ENCODE peak calls at places on chromosomes 12 and 14, in ten cellular contexts. F, W, U, N, H, D, G, Z, O and L are unnamed samples.

GRCh38 chr14:23177181-23177580 is 6.3 kb downstream of the SLC7A8 start:
- DNase-seq in F (no peak), W (no peak), U (no peak), N (no peak), H (no peak), D (no peak), G (no peak), Z (peak), O (no peak), L (no peak)

GRCh38 chr14:69708586-69709169 is 58.3 kb upstream of the SRSF5 start:
- DNase-seq in F (no peak), W (no peak), U (no peak), N (no peak), H (peak), D (no peak), G (no peak), Z (peak), O (no peak), L (no peak)

GRCh38 chr12:22573181-22573580 is 28.8 kb upstream of the C2CD5 start:
- DNase-seq in F (no peak), W (no peak), U (no peak), N (no peak), H (no peak), D (no peak), G (no peak), Z (no peak), O (no peak), L (no peak)

GRCh38 chr12:6821674-6822433 is at the start of gene GPR162:
- DNase-seq in F (peak), W (no peak), U (no peak), N (no peak), H (peak), D (no peak), G (peak), Z (peak), O (peak), L (no peak)

GRCh38 chr12:109762071-109762672 is 48.5 kb downstream of the FAM222A start:
- DNase-seq in F (no peak), W (no peak), U (no peak), N (no peak), H (no peak), D (peak), G (no peak), Z (no peak), O (no peak), L (no peak)

GRCh38 chr14:23539209-23539866 is 12.2 kb downstream of the ZFHX2 start:
- DNase-seq in F (peak), W (no peak), U (no peak), N (no peak), H (peak), D (no peak), G (no peak), Z (no peak), O (peak), L (no peak)

GRCh38 chr12:49730568-49731101 is 10.7 kb upstream of the TMBIM6 start:
- DNase-seq in F (no peak), W (no peak), U (no peak), N (no peak), H (peak), D (no peak), G (no peak), Z (no peak), O (no peak), L (no peak)

GRCh38 chr12:12020762-12021161 is 50.0 kb upstream of the BCL2L14 start:
- DNase-seq in F (no peak), W (no peak), U (no peak), N (no peak), H (no peak), D (no peak), G (no peak), Z (no peak), O (no peak), L (no peak)

GRCh38 chr12:111773801-111774551 is 7.2 kb downstream of the ALDH2 start:
- DNase-seq in F (peak), W (peak), U (peak), N (no peak), H (peak), D (peak), G (peak), Z (no peak), O (peak), L (peak)

GRCh38 chr12:15227004-15227679 is 5.9 kb upstream of the RERG start:
- DNase-seq in F (peak), W (no peak), U (no peak), N (no peak), H (peak), D (no peak), G (peak), Z (peak), O (peak), L (no peak)

GRCh38 chr14:94773017-94773681 is 3.2 kb upstream of the GSC start:
- DNase-seq in F (no peak), W (no peak), U (no peak), N (no peak), H (no peak), D (no peak), G (no peak), Z (no peak), O (no peak), L (no peak)

GRCh38 chr12:27610380-27610779 is 85.9 kb upstream of the REP15 start:
- DNase-seq in F (no peak), W (no peak), U (no peak), N (no peak), H (peak), D (no peak), G (no peak), Z (no peak), O (peak), L (no peak)

GRCh38 chr14:101078892-101079221 is 175.3 kb upstream of the RTL1 start:
- DNase-seq in F (peak), W (no peak), U (no peak), N (no peak), H (no peak), D (peak), G (no peak), Z (no peak), O (no peak), L (no peak)

GRCh38 chr12:26803552-26803951 is 29.4 kb downstream of the ITPR2 start:
- DNase-seq in F (no peak), W (no peak), U (peak), N (no peak), H (peak), D (no peak), G (no peak), Z (no peak), O (peak), L (no peak)

GRCh38 chr14:66234411-66234810 is 251.8 kb upstream of the CCDC196 start:
- DNase-seq in F (no peak), W (no peak), U (no peak), N (no peak), H (no peak), D (no peak), G (no peak), Z (no peak), O (no peak), L (no peak)

GRCh38 chr12:60501124-60501729 is 905.4 kb downstream of the SLC16A7 start:
- DNase-seq in F (no peak), W (no peak), U (no peak), N (no peak), H (peak), D (no peak), G (no peak), Z (no peak), O (no peak), L (no peak)

GRCh38 chr12:19436931-19437330 is 2.4 kb upstream of the AEBP2 start:
- DNase-seq in F (no peak), W (no peak), U (no peak), N (no peak), H (no peak), D (no peak), G (no peak), Z (no peak), O (no peak), L (no peak)

GRCh38 chr12:9326085-9326484 is 117.9 kb upstream of the PZP start:
- DNase-seq in F (no peak), W (no peak), U (no peak), N (no peak), H (no peak), D (no peak), G (no peak), Z (no peak), O (no peak), L (no peak)

GRCh38 chr12:8577879-8578278 is 34.8 kb downstream of the AICDA start:
- DNase-seq in F (no peak), W (no peak), U (no peak), N (no peak), H (no peak), D (no peak), G (no peak), Z (no peak), O (no peak), L (no peak)

GRCh38 chr14:74302160-74302628 is 540 bp downstream of the ABCD4 start:
- DNase-seq in F (no peak), W (no peak), U (no peak), N (no peak), H (peak), D (no peak), G (no peak), Z (no peak), O (peak), L (no peak)

GRCh38 chr14:74308695-74309094 is 6.0 kb upstream of the ABCD4 start:
- DNase-seq in F (no peak), W (no peak), U (no peak), N (no peak), H (no peak), D (no peak), G (no peak), Z (no peak), O (no peak), L (no peak)

GRCh38 chr14:74299061-74299545 is 3.6 kb downstream of the ABCD4 start:
- DNase-seq in F (no peak), W (no peak), U (no peak), N (no peak), H (peak), D (no peak), G (peak), Z (peak), O (peak), L (no peak)

GRCh38 chr14:74301594-74302159 is 1.1 kb downstream of the ABCD4 start:
- DNase-seq in F (no peak), W (no peak), U (no peak), N (no peak), H (no peak), D (no peak), G (no peak), Z (no peak), O (no peak), L (no peak)

DNA sequence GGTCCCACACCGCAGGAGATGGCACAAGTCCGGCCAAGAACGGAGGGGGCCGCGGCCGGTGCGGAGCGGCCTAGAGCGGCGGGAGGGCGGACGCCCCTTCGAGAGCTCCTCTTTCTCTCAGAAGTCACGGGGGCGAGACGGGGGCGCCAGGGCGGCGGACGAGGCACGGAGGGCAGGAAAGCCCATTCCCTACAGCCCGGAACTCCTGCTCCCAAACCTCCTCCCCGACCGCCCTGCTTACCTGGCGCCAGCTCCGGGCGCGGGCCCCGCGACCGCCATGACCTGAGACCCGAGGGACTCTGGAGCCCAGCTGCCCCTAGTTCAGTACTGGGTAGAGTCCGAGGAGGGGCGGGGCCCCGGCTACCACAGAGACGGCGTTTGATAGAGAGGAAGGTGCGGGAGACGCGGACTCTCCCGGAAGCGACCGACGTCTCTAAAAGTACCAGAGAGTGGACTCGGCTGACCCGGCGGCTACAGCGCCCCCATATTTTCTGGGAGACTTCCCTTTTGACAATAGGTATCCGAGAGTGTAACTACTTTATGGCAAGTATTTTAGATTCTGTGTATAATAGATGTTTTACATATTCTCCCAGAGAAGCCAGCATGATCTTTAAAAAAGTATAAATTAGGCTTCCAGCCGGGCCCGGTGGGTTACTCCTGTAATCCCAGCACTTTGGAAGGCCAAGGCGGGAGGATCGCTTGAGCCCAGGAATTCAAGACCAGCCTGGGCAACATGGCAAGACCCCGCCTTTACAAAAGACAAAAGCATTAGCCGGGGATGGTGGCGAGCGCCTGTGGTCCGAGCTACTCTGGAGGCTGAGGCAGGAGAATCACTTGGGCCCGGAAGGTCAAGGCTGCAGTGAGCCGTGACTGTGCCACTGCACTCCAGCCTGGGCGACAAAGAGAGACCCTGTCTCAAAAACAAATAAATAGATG is at the start of gene ABCD4:
- DNase-seq in F (peak), W (peak), U (peak), N (peak), H (peak), D (peak), G (peak), Z (peak), O (peak), L (peak)
- TF ChIP-seq CTCF in F (peak), W (peak), U (peak), N (peak), H (peak), D (peak), G (peak), Z (peak), O (peak), L (peak)

DNA sequence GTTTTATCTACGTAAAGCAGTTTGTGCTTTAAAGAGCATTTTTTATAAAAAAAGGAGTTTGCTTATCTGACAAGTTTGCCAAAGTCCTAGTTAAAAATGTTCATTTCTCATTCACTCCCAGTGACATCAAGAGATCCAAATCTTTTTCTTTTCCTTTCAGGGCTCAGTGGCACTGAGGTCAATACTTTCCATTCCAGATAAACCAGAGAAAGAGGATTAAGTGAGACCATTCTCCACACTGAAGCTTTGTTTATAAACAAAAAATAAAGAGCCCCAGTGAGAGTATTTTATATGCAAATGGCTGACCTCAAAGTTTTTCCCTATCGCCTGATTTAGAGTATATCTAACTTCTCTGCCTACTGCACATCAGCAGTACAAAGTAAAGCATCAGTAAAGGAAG is 199.8 kb downstream of the ALG10B start:
- DNase-seq in F (no peak), W (no peak), U (no peak), N (no peak), H (no peak), D (no peak), G (no peak), Z (no peak), O (no peak), L (no peak)
- H3K4me3 ChIP-seq in F (no peak), W (no peak), U (no peak), N (no peak), H (no peak), D (no peak), G (no peak), Z (no peak), O (no peak), L (no peak)

GRCh38 chr14:104343690-104344640 is 205.6 kb downstream of the KIF26A start:
- DNase-seq in F (no peak), W (no peak), U (no peak), N (no peak), H (no peak), D (no peak), G (no peak), Z (no peak), O (no peak), L (no peak)

GRCh38 chr14:104343294-104343625 is 204.9 kb downstream of the KIF26A start:
- DNase-seq in F (no peak), W (no peak), U (no peak), N (no peak), H (no peak), D (no peak), G (no peak), Z (no peak), O (no peak), L (no peak)

GRCh38 chr14:104342435-104343293 is 204.3 kb downstream of the KIF26A start:
- DNase-seq in F (peak), W (no peak), U (no peak), N (no peak), H (no peak), D (peak), G (no peak), Z (no peak), O (no peak), L (no peak)

GRCh38 chr14:104339829-104340228 is 201.4 kb downstream of the KIF26A start:
- DNase-seq in F (no peak), W (no peak), U (no peak), N (no peak), H (no peak), D (no peak), G (no peak), Z (no peak), O (no peak), L (no peak)

GRCh38 chr14:104341532-104342434 is 203.4 kb downstream of the KIF26A start:
- DNase-seq in F (peak), W (no peak), U (no peak), N (no peak), H (no peak), D (peak), G (no peak), Z (no peak), O (no peak), L (no peak)
- TF ChIP-seq CTCF in F (peak), W (no peak), U (no peak), N (no peak), H (no peak), D (peak), G (peak), Z (peak), O (no peak), L (peak)

GRCh38 chr12:64611430-64612286 is 1.4 kb downstream of the RASSF3 start:
- DNase-seq in F (peak), W (no peak), U (no peak), N (no peak), H (peak), D (peak), G (no peak), Z (no peak), O (peak), L (no peak)

GRCh38 chr12:64609543-64610091 is 678 bp upstream of the RASSF3 start:
- DNase-seq in F (no peak), W (no peak), U (no peak), N (no peak), H (peak), D (no peak), G (no peak), Z (no peak), O (peak), L (no peak)

GRCh38 chr12:64610660-64611429 is 550 bp downstream of the RASSF3 start:
- DNase-seq in F (peak), W (no peak), U (no peak), N (peak), H (peak), D (peak), G (peak), Z (no peak), O (peak), L (no peak)

GRCh38 chr12:64610092-64610659 is at the start of gene RASSF3:
- DNase-seq in F (peak), W (no peak), U (no peak), N (peak), H (peak), D (peak), G (peak), Z (no peak), O (peak), L (no peak)

GRCh38 chr12:64612843-64613242 is 2.5 kb downstream of the RASSF3 start:
- DNase-seq in F (no peak), W (no peak), U (no peak), N (no peak), H (no peak), D (no peak), G (no peak), Z (no peak), O (no peak), L (no peak)
- H3K4me3 ChIP-seq in F (no peak), W (no peak), U (no peak), N (peak), H (no peak), D (peak), G (peak), Z (no peak), O (no peak), L (peak)

DNA sequence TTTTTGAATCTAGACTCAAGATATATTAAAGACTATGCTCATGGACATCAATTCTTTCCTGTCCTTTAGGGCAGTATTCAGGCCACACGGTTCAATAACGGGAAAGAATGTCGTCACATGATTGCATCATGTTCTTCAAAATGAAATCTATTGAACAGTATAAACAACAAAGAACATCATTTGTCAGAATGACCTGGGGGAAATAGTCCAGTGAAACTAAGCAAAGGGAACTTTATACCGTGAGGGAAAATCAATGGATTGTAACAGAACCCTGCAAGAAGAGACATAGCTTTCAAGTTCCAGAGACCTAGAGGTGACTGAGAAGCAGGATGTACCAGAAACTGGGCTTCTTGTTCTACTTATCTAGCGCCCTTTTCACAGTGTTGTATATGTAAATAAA is 32.7 kb downstream of the FLRT2 start:
- DNase-seq in F (no peak), W (no peak), U (no peak), N (no peak), H (no peak), D (no peak), G (no peak), Z (no peak), O (no peak), L (no peak)
- TF ChIP-seq CTCF in F (no peak), W (no peak), U (no peak), N (no peak), H (no peak), D (no peak), G (no peak), Z (no peak), O (no peak), L (no peak)